ENCODE peak calls at places on chromosome 2, in ten cellular contexts. E is A549, J is heart left ventricle, B is thyroid gland, H is Peyer's patch, P is spleen, A is ovary, S is H1, I is HCT116, W is transverse colon. L is an unnamed sample. For H3K4me1, the result is how much of the 10 kb centered on the place peaks cover.

GRCh38 chr2:108182489-108182888 is 57.3 kb upstream of the SULT1C3 start:
- DNase-seq in W (peak), H (no peak), E (peak), J (no peak), A (no peak), S (peak), I (peak), B (no peak), P (no peak), L (no peak)

GRCh38 chr2:109287838-109288237 is 158.8 kb downstream of the SH3RF3 start:
- DNase-seq in A (no peak), E (no peak), B (no peak), P (peak), W (no peak), J (no peak), H (no peak), S (no peak), I (no peak), L (no peak)

GRCh38 chr2:8543065-8543411 is 138.8 kb upstream of the ID2 start:
- DNase-seq in H (no peak), I (no peak), A (no peak), W (no peak), E (no peak), B (no peak), J (no peak), P (peak), S (no peak), L (no peak)

GRCh38 chr2:10889741-10890215 is 22.0 kb upstream of the KCNF1 start:
- DNase-seq in I (no peak), W (no peak), A (no peak), H (no peak), B (no peak), S (no peak), J (no peak), P (no peak), E (no peak), L (no peak)

GRCh38 chr2:150462772-150463171 is 24.7 kb downstream of the RND3 start:
- DNase-seq in P (no peak), H (no peak), S (no peak), A (no peak), W (no peak), I (no peak), E (no peak), B (no peak), J (no peak), L (no peak)

GRCh38 chr2:233441161-233442027 is 87.1 kb downstream of the DGKD start:
- DNase-seq in H (peak), I (no peak), J (no peak), S (no peak), A (peak), W (peak), B (no peak), P (peak), E (no peak), L (no peak)

GRCh38 chr2:99707592-99707991 is 217.8 kb upstream of the REV1 start:
- DNase-seq in H (no peak), I (no peak), P (no peak), W (no peak), S (no peak), A (no peak), B (no peak), J (no peak), E (no peak), L (no peak)

GRCh38 chr2:173831312-173832229 is 133.6 kb downstream of the SP3 start:
- DNase-seq in S (no peak), J (peak), P (no peak), H (no peak), E (no peak), B (peak), A (peak), I (no peak), W (peak), L (peak)

GRCh38 chr2:29223851-29224692 is 108.9 kb downstream of the CLIP4 start:
- DNase-seq in W (peak), E (no peak), I (no peak), P (peak), A (peak), S (no peak), H (no peak), J (no peak), B (peak), L (no peak)

GRCh38 chr2:88180594-88181240 is 10.6 kb downstream of the THNSL2 start:
- DNase-seq in B (no peak), A (no peak), J (no peak), I (no peak), H (no peak), S (peak), E (peak), W (no peak), P (no peak), L (no peak)

GRCh38 chr2:82848285-82848684 is 1610.8 kb downstream of the SUCLG1 start:
- DNase-seq in S (no peak), J (no peak), B (no peak), P (no peak), W (no peak), H (no peak), E (no peak), I (no peak), A (no peak), L (no peak)

GRCh38 chr2:202064206-202064880 is 8.7 kb upstream of the KIAA2012 start:
- DNase-seq in W (no peak), S (no peak), E (peak), P (no peak), B (peak), A (no peak), I (no peak), J (peak), H (no peak), L (no peak)

GRCh38 chr2:142875010-142875409 is 2.5 kb upstream of the KYNU start:
- DNase-seq in B (no peak), S (no peak), J (no peak), W (no peak), H (no peak), P (no peak), A (no peak), I (no peak), E (peak), L (no peak)

GRCh38 chr2:142878061-142878741 is 737 bp downstream of the KYNU start:
- DNase-seq in A (no peak), E (no peak), B (no peak), W (no peak), P (no peak), J (no peak), S (no peak), H (no peak), I (no peak), L (no peak)

GRCh38 chr2:142877265-142877756 is at the start of gene KYNU:
- DNase-seq in E (peak), J (no peak), A (no peak), B (no peak), I (no peak), W (no peak), H (no peak), S (no peak), P (no peak), L (no peak)

GRCh38 chr2:142875642-142876041 is 1.8 kb upstream of the KYNU start:
- DNase-seq in E (no peak), W (no peak), P (no peak), A (no peak), H (no peak), B (no peak), S (no peak), J (no peak), I (no peak), L (no peak)

GRCh38 chr2:142876423-142876822 is 1.0 kb upstream of the KYNU start:
- DNase-seq in P (no peak), I (no peak), A (no peak), B (no peak), H (no peak), J (no peak), S (no peak), W (no peak), E (peak), L (no peak)
- H3K4me1 ChIP-seq in P (under half), I (under half), A (under half), B (under half), H (under half), J (under half), S (under half), W (under half), E (half or more), L (under half)

GRCh38 chr2:74461187-74462053 is 3.2 kb downstream of the WBP1 start:
- DNase-seq in B (no peak), W (no peak), J (no peak), P (peak), H (no peak), I (no peak), E (peak), S (peak), A (no peak), L (no peak)
- TF ChIP-seq POLR2A in B (no peak), W (no peak), J (no peak), P (no peak), H (no peak), I (no peak), E (no peak), S (no peak), A (no peak), L (no peak)

GRCh38 chr2:133377599-133377998 is 190.7 kb downstream of the NCKAP5 start:
- DNase-seq in S (no peak), H (no peak), I (no peak), B (no peak), J (no peak), W (no peak), E (no peak), P (no peak), A (no peak), L (no peak)
- H3K27ac ChIP-seq in S (no peak), H (no peak), I (no peak), B (no peak), J (no peak), W (no peak), E (peak), P (no peak), A (no peak), L (no peak)

GRCh38 chr2:190891913-190892312 is 11.3 kb downstream of the GLS start:
- DNase-seq in H (no peak), J (no peak), W (no peak), S (no peak), E (no peak), P (no peak), B (no peak), A (no peak), I (no peak), L (no peak)
- H3K4me1 ChIP-seq in H (under half), J (under half), W (under half), S (under half), E (half or more), P (half or more), B (half or more), A (under half), I (under half), L (half or more)

GRCh38 chr2:64525323-64525625 is 1.1 kb downstream of the AFTPH start:
- DNase-seq in S (no peak), E (no peak), W (peak), J (no peak), B (no peak), P (no peak), I (no peak), H (no peak), A (no peak), L (peak)

GRCh38 chr2:64522843-64523428 is 1.2 kb upstream of the AFTPH start:
- DNase-seq in W (peak), S (no peak), H (no peak), P (no peak), E (peak), B (peak), J (peak), I (peak), A (peak), L (peak)

GRCh38 chr2:64524604-64525322 is 635 bp downstream of the AFTPH start:
- DNase-seq in A (no peak), S (no peak), P (no peak), I (no peak), H (no peak), J (no peak), W (peak), E (peak), B (peak), L (peak)

GRCh38 chr2:64526034-64526433 is 1.9 kb downstream of the AFTPH start:
- DNase-seq in I (no peak), A (no peak), B (no peak), H (no peak), P (no peak), S (no peak), J (no peak), E (no peak), W (no peak), L (no peak)

DNA sequence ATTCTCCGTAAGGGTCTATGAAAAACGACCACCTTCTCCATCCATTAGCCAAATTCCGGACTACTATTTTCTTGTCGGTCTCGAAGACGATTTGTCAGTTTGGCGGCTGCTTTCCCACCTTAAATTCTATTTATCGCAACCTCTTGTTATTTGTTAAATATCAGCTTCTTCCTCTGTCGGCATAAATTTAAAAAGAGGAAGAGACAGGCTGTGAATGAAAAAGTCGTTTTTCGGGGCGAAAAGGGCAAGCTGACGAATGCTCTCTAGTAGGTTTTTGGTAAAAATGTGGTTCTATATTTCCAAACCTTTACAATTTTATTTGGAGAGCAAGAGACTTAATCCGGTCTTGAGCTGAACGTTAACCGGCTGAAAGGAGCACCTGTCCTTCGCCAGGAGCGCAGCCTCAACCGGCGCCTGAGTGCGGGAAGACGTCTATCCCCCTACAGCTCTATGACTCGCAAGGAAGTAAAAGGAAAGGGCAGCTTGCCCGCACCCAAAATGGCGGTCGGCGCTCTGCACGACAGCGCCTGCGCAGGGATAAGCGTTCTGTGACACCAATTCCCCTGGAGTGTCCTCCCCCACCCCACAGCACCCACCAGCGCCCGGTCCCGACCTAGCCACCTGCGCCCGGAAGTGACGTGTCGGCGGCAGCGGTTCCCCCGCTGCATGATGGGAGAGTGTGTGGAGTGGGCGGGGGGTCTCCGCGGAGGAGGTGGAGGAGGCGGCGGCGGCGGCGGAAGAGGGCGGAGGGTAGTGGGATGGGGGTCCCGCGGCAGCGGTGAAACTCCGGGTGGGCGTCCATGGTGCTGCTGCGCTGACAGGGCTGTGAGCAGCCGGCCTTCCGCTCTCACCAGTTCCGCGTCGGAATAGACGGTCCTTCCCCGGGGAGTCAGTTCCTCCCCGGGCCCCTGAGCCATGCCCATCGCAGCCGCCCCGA is at the start of gene AFTPH:
- DNase-seq in B (peak), P (peak), I (peak), J (peak), A (peak), W (peak), H (peak), S (peak), E (peak), L (peak)
- TF ChIP-seq POLR2A in B (no peak), P (no peak), I (peak), J (peak), A (peak), W (peak), H (peak), S (no peak), E (peak), L (peak)

GRCh38 chr2:207090389-207090788 is 75.4 kb downstream of the KLF7 start:
- DNase-seq in I (no peak), W (no peak), B (no peak), E (no peak), S (no peak), A (no peak), H (no peak), P (no peak), J (no peak), L (no peak)
- H3K27ac ChIP-seq in I (no peak), W (no peak), B (no peak), E (no peak), S (no peak), A (no peak), H (no peak), P (no peak), J (peak), L (no peak)

GRCh38 chr2:106277426-106277825 is 83.3 kb upstream of the UXS1 start:
- DNase-seq in E (no peak), P (no peak), A (no peak), I (no peak), W (no peak), J (no peak), B (no peak), H (no peak), S (no peak), L (no peak)
- H3K4me1 ChIP-seq in E (under half), P (under half), A (under half), I (under half), W (under half), J (under half), B (under half), H (under half), S (under half), L (under half)

DNA sequence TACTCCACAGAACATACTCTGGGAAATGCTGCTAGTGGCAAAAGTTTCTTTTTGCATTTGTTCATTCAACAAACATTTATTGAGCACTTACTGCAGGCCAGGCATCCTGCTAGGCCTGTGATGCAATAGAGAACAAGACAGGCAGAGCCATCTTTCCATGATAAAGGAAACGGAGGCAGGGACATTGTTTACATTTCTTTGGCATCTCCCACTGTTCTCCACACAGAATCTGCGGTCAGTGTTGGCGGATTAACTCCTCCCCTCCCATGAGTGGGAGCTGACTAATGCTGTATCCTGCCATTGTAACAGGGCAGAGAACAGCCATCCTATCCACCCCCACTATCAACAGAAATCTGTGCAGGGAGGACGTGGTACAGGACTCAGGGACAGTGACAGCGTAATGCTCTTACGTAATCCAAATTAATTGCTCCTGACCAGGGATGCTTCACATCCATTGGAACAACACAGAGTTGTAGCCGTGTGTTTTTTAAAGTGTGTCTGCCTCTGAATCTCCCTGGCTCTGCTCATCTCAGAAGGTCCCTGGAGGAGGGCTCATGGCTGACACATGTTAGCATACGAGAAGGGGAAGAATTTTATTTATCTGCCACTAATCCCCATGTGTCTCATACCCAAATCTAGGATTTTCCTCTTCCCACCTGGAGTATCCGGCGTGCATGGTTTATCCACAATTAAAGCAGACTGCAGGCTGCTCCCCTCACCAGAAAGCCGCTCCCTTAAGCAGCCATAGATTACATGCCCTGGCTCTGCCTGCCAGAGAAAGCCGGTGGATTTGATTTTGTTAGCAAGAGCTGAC is 32.3 kb downstream of the STEAP3 start:
- DNase-seq in H (no peak), W (no peak), A (no peak), B (no peak), J (no peak), P (no peak), S (no peak), E (peak), I (peak), L (no peak)
- TF ChIP-seq POLR2A in H (no peak), W (no peak), A (no peak), B (no peak), J (no peak), P (no peak), S (no peak), E (no peak), I (no peak), L (no peak)